ENCODE peak calls at places on chromosomes 13 and 19, in seven cellular contexts. J is EH; K is tibial artery; U is Peyer's patch; V is right atrium auricular region; S is mucosa of gallbladder; A is stimulated activated CD4-positive, alpha-beta T cell treated with anti-CD3 and anti-CD28 coated beads, Interleukin-12 subunit alpha, Interleukin-12 subunit beta, amount 100 ng/mL, for 4 hours. N is an unnamed sample.

GRCh38 chr19:51799998-51800848 is 5.3 kb downstream of the FPR3 start:
- DNase-seq in A (no peak), K (peak), S (peak), U (no peak), V (peak), J (peak), N (no peak)

GRCh38 chr19:4676955-4677731 is 7.0 kb upstream of the MYDGF start:
- DNase-seq in U (no peak), S (no peak), A (no peak), J (peak), V (no peak), K (no peak), N (no peak)

GRCh38 chr19:44653977-44654784 is 10.5 kb downstream of the PVR start:
- DNase-seq in S (peak), U (peak), K (peak), J (peak), A (peak), V (peak), N (no peak)

GRCh38 chr13:111938743-111939142 is 128.2 kb upstream of the SOX1 start:
- DNase-seq in J (no peak), K (no peak), V (peak), U (no peak), S (no peak), A (no peak), N (no peak)

GRCh38 chr19:36151144-36152051 is 849 bp downstream of the COX7A1 start:
- DNase-seq in K (peak), S (no peak), V (peak), J (peak), U (no peak), A (no peak), N (no peak)

GRCh38 chr19:55640043-55640576 is 692 bp upstream of the ZNF580 start:
- DNase-seq in U (peak), S (peak), A (peak), K (peak), V (no peak), J (peak), N (no peak)

GRCh38 chr19:41987141-41987860 is 6.7 kb downstream of the ATP1A3 start:
- DNase-seq in U (no peak), A (no peak), V (no peak), S (no peak), K (no peak), J (no peak), N (no peak)

GRCh38 chr13:32911506-32911905 is 104.7 kb upstream of the KL start:
- DNase-seq in J (peak), A (peak), K (no peak), S (no peak), U (no peak), V (no peak), N (no peak)

GRCh38 chr13:49320975-49321374 is 73.2 kb downstream of the CDADC1 start:
- DNase-seq in S (no peak), K (no peak), J (no peak), V (no peak), A (no peak), U (no peak), N (no peak)

GRCh38 chr19:30690935-30691505 is 318.8 kb downstream of the ZNF536 start:
- DNase-seq in V (no peak), K (no peak), S (no peak), U (no peak), J (no peak), A (no peak), N (no peak)